ENCODE peak calls at places on chromosomes 12 and 14, in five cellular contexts. E, S, P, Z and J are unnamed samples.

GRCh38 chr12:92185052-92185451 is 39.4 kb upstream of the BTG1 start:
- DNase-seq in E (no peak), S (no peak), P (no peak), Z (peak), J (no peak)

GRCh38 chr12:27176765-27177164 is 67.3 kb upstream of the STK38L start:
- DNase-seq in E (no peak), S (peak), P (no peak), Z (no peak), J (no peak)

GRCh38 chr12:3218846-3219632 is 141.9 kb downstream of the TSPAN9 start:
- DNase-seq in E (no peak), S (no peak), P (peak), Z (no peak), J (no peak)

GRCh38 chr12:5430639-5431603 is 987 bp upstream of the NTF3 start:
- DNase-seq in E (no peak), S (no peak), P (peak), Z (no peak), J (no peak)

GRCh38 chr14:20603813-20604212 is 12.6 kb upstream of the RNASE12 start:
- DNase-seq in E (no peak), S (no peak), P (no peak), Z (no peak), J (no peak)

GRCh38 chr14:33972522-33973162 is 21.8 kb upstream of the EGLN3 start:
- DNase-seq in E (no peak), S (no peak), P (no peak), Z (no peak), J (no peak)

GRCh38 chr14:92735344-92735743 is 13.1 kb downstream of the LGMN start:
- DNase-seq in E (no peak), S (no peak), P (no peak), Z (no peak), J (no peak)

GRCh38 chr12:31324116-31324844 is 1.7 kb downstream of the SINHCAF start:
- DNase-seq in E (peak), S (peak), P (peak), Z (peak), J (no peak)

GRCh38 chr12:90630006-90630405 is 325.0 kb downstream of the CCER1 start:
- DNase-seq in E (no peak), S (no peak), P (no peak), Z (no peak), J (no peak)

GRCh38 chr12:109949089-109949488 is 47.1 kb downstream of the GIT2 start:
- DNase-seq in E (no peak), S (no peak), P (no peak), Z (no peak), J (no peak)

GRCh38 chr12:111607239-111607638 is 8.1 kb upstream of the ATXN2 start:
- DNase-seq in E (no peak), S (peak), P (no peak), Z (no peak), J (no peak)

GRCh38 chr14:105857816-105858675 is 331.7 kb downstream of the TMEM121 start:
- DNase-seq in E (no peak), S (no peak), P (peak), Z (peak), J (no peak)

GRCh38 chr14:105448706-105449111 is 25.9 kb upstream of the CRIP2 start:
- DNase-seq in E (peak), S (peak), P (peak), Z (peak), J (peak)

GRCh38 chr14:89621009-89621421 is 204.0 kb upstream of the FOXN3 start:
- DNase-seq in E (no peak), S (no peak), P (no peak), Z (peak), J (no peak)

GRCh38 chr12:92551853-92552397 is 150.9 kb upstream of the PLEKHG7 start:
- DNase-seq in E (no peak), S (peak), P (no peak), Z (no peak), J (no peak)

GRCh38 chr12:39441963-39442894 is 691 bp downstream of the KIF21A start:
- DNase-seq in E (peak), S (peak), P (peak), Z (peak), J (no peak)

GRCh38 chr14:94673781-94674231 is 61.6 kb downstream of the SERPINA3 start:
- DNase-seq in E (no peak), S (no peak), P (no peak), Z (no peak), J (no peak)

GRCh38 chr12:80187660-80188090 is 88.3 kb downstream of the OTOGL start:
- DNase-seq in E (no peak), S (peak), P (no peak), Z (no peak), J (no peak)

GRCh38 chr12:58905422-58905821 is 14.9 kb downstream of the LRIG3 start:
- DNase-seq in E (no peak), S (no peak), P (no peak), Z (no peak), J (no peak)

GRCh38 chr12:64059685-64060084 is 162.4 kb downstream of the KICS2 start:
- DNase-seq in E (no peak), S (no peak), P (no peak), Z (no peak), J (no peak)

GRCh38 chr12:110745632-110746284 is 3.1 kb upstream of the PPP1CC start:
- DNase-seq in E (no peak), S (no peak), P (no peak), Z (no peak), J (no peak)

GRCh38 chr12:10052111-10052913 is 21.8 kb downstream of the CLEC9A start:
- DNase-seq in E (no peak), S (no peak), P (no peak), Z (no peak), J (no peak)

GRCh38 chr14:36518031-36518585 is 1.9 kb downstream of the NKX2-1 start:
- DNase-seq in E (no peak), S (no peak), P (no peak), Z (no peak), J (no peak)

GRCh38 chr14:21846227-21846885 is 172.7 kb upstream of the OR4E1 start:
- DNase-seq in E (peak), S (peak), P (peak), Z (peak), J (no peak)
- TF ChIP-seq CTCF in E (no peak), S (peak), P (peak), Z (peak), J (peak)

DNA sequence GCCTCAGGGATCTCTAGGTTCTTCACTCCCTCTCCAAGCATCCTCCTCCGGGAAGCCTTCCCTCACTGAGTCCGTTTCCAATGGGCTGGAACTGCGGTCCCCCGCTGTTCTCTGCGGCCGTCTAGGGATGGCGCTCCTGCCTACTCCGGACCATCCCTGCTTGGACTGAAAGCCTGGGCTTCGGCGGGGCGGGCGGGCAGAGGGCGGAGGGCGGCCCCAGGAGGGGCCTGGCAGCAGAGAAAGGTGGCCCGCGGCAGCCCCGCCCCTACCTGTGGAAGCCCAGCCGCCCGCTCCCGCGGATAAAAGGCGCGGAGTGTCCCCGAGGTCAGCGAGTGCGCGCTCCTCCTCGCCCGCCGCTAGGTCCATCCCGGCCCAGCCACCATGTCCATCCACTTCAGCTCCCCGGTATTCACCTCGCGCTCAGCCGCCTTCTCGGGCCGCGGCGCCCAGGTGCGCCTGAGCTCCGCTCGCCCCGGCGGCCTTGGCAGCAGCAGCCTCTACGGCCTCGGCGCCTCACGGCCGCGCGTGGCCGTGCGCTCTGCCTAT is at the start of gene KRT7:
- DNase-seq in E (no peak), S (peak), P (peak), Z (no peak), J (no peak)
- TF ChIP-seq CTCF in E (no peak), S (peak), P (no peak), Z (no peak), J (no peak)

DNA sequence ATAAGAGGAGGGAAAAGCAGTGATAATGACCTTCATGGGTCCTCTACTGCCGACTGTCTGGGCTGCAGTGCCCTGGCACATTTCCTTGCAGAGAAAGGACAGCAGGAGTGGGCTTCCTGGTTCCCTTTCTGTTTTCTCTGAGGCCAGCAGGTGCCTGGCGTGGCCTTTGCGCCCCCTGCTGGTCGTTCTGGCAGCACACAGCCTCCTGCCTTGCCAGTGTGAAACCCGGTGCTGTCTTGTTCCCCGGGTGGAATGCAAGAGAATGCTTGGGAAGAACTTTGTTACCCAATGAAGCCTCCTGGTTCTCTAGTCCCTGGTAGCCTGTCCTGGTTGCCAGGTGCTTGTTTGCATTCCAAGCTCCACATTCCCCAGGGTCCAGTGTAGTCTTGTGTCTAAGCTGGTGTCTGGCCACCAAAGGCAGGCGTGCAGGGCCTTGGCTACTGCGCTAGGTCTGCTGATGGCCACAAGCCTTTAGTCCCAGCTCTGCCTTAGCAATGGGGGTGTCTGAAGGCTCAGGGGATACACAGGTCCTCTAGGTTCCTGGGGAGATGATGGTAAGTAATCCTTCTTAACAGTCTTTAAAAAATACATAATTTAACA is 1392.4 kb upstream of the TMEM132C start:
- DNase-seq in E (peak), S (peak), P (peak), Z (peak), J (peak)
- TF ChIP-seq CTCF in E (peak), S (peak), P (peak), Z (peak), J (peak)

GRCh38 chr12:120649442-120650248 is 9.2 kb downstream of the CABP1 start:
- DNase-seq in E (no peak), S (no peak), P (no peak), Z (no peak), J (no peak)
- TF ChIP-seq CTCF in E (peak), S (peak), P (no peak), Z (peak), J (no peak)

DNA sequence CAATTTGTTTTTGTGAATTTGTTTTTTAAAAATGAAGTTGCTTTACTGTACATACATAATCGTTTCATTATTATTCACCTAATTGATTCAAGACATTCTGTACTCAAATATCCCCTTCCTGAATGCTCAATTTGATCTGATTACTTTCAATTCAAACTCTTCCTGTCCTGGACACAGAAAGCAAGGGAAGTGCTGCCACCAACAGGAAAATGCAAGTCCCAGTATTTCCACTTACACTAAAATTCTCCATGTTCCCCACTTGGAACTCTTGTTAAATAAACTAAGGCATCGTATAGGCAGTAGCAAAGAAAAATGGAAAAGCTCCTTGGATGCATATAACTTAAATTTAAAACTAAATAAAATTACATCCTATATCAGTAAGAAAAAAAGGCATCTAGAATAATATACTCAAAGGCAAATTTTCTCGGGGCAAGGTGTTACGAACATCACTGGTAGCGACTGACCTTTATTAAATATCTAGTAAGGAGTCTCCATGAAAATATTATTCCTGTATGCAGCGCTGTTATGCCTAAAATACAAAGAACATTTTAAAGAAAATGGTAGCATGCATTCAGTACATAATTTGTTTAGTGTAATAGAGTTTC is 72.0 kb upstream of the DBX2 start:
- DNase-seq in E (no peak), S (peak), P (no peak), Z (no peak), J (no peak)
- TF ChIP-seq CTCF in E (no peak), S (peak), P (no peak), Z (no peak), J (peak)

GRCh38 chr12:43282106-43282505 is 269.9 kb downstream of the ADAMTS20 start:
- DNase-seq in E (no peak), S (peak), P (no peak), Z (no peak), J (no peak)
- TF ChIP-seq CTCF in E (no peak), S (peak), P (no peak), Z (no peak), J (peak)

GRCh38 chr12:117860111-117860510 is 108.7 kb downstream of the KSR2 start:
- DNase-seq in E (no peak), S (no peak), P (no peak), Z (no peak), J (no peak)

GRCh38 chr12:117855165-117855564 is 113.6 kb downstream of the KSR2 start:
- DNase-seq in E (no peak), S (no peak), P (no peak), Z (no peak), J (no peak)

GRCh38 chr12:117854339-117855012 is 114.3 kb downstream of the KSR2 start:
- DNase-seq in E (no peak), S (peak), P (no peak), Z (no peak), J (no peak)

GRCh38 chr12:117861691-117862090 is 107.1 kb downstream of the KSR2 start:
- DNase-seq in E (no peak), S (no peak), P (no peak), Z (no peak), J (no peak)

DNA sequence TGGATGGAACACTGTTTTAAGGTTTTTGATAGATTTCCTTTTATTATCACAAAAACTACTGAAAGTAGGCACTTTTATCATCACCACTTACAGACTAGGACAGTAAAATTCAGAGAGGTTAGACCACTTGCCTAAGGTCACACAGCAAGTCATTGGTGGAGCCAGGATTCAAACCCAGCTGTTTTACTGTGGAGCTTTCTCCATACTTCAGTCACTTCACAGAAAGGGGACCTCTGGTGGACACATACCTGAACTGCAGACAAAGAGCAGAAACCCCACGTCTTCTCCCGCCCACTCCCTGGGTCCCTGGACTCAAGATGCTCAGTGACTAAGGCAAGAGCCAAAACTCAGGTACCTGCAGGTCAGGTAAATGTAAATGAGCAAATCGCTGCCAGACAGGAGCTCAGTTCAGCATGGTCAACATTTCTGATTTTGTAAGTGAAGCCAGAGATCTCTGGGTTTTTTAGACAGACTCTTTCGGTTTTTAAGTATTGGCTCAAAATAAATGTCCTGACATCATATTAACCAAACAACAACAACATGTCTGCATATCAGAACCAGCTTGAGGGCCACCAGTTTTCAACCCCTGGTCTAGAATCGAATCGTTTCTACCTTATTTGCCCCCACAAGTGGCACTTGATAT is 111.0 kb downstream of the KSR2 start:
- DNase-seq in E (no peak), S (peak), P (no peak), Z (peak), J (peak)
- TF ChIP-seq CTCF in E (no peak), S (peak), P (peak), Z (peak), J (peak)

GRCh38 chr14:102999227-102999895 is 58.0 kb downstream of the CDC42BPB start:
- DNase-seq in E (no peak), S (no peak), P (no peak), Z (no peak), J (no peak)

GRCh38 chr14:103000291-103000921 is 56.9 kb downstream of the CDC42BPB start:
- DNase-seq in E (no peak), S (no peak), P (no peak), Z (no peak), J (no peak)

GRCh38 chr14:102996941-102997340 is 60.4 kb downstream of the CDC42BPB start:
- DNase-seq in E (no peak), S (no peak), P (no peak), Z (no peak), J (no peak)

GRCh38 chr14:103001226-103001625 is 56.1 kb downstream of the CDC42BPB start:
- DNase-seq in E (no peak), S (no peak), P (no peak), Z (no peak), J (no peak)

DNA sequence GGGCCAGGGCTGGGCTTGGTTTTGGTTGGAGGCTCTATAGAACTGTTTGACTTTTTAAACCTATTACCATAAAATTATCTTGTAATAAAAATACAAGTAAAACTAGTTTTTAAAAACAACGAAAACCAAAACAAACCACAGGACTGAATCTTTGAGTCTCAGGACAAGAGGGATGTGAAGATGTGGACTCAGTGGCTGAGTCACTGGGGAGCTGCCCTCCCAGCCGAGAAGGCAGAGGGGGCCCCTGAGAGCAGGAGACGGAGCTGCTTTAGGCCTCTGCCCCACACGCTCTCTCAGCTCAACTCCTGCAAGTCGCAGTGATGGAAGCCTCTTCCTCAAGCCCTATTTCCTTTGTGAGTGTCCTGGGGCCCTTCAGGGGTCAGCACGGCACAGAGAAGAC is 59.0 kb downstream of the CDC42BPB start:
- DNase-seq in E (no peak), S (peak), P (no peak), Z (no peak), J (no peak)
- TF ChIP-seq CTCF in E (no peak), S (no peak), P (no peak), Z (no peak), J (no peak)